ENCODE peak calls at places on chromosome 15, in four cellular contexts. D, E, R and L are unnamed samples.

GRCh38 chr15:84855032-84855645 is 29.3 kb upstream of the SLC28A1 start:
- DNase-seq in D (no peak), E (no peak), R (no peak), L (no peak)

GRCh38 chr15:49410660-49411059 is 12.4 kb upstream of the FGF7 start:
- DNase-seq in D (no peak), E (no peak), R (no peak), L (no peak)

GRCh38 chr15:70362911-70363310 is 265.2 kb upstream of the TLE3 start:
- DNase-seq in D (no peak), E (peak), R (no peak), L (no peak)

GRCh38 chr15:23596736-23597135 is 31.3 kb downstream of the MKRN3 start:
- DNase-seq in D (no peak), E (no peak), R (no peak), L (no peak)

GRCh38 chr15:96409231-96410138 is 79.0 kb downstream of the NR2F2 start:
- DNase-seq in D (no peak), E (peak), R (no peak), L (no peak)

GRCh38 chr15:66948294-66948693 is 117.1 kb upstream of the SMAD3 start:
- DNase-seq in D (no peak), E (no peak), R (no peak), L (no peak)

GRCh38 chr15:68637755-68638405 is 59.1 kb downstream of the CORO2B start:
- DNase-seq in D (no peak), E (no peak), R (no peak), L (no peak)

GRCh38 chr15:60338810-60339209 is 59.0 kb downstream of the ANXA2 start:
- DNase-seq in D (no peak), E (no peak), R (no peak), L (no peak)

GRCh38 chr15:48388017-48388936 is 57.0 kb downstream of the DUT start:
- DNase-seq in D (no peak), E (peak), R (no peak), L (no peak)

GRCh38 chr15:86040360-86041095 is 39.1 kb upstream of the AGBL1 start:
- DNase-seq in D (no peak), E (no peak), R (no peak), L (no peak)

GRCh38 chr15:76968310-76968709 is 26.6 kb upstream of the PSTPIP1 start:
- DNase-seq in D (no peak), E (peak), R (no peak), L (no peak)

GRCh38 chr15:89492934-89493631 is 3.3 kb downstream of the RHCG start:
- DNase-seq in D (no peak), E (no peak), R (no peak), L (no peak)

GRCh38 chr15:60853077-60853476 is 374.1 kb upstream of the ICE2 start:
- DNase-seq in D (no peak), E (no peak), R (no peak), L (no peak)

GRCh38 chr15:83435202-83435601 is 11.9 kb upstream of the SH3GL3 start:
- DNase-seq in D (no peak), E (no peak), R (no peak), L (no peak)

GRCh38 chr15:53434174-53434678 is 325.2 kb downstream of the WDR72 start:
- DNase-seq in D (no peak), E (no peak), R (no peak), L (no peak)

GRCh38 chr15:77504310-77504709 is 83.6 kb downstream of the HMG20A start:
- DNase-seq in D (no peak), E (no peak), R (peak), L (no peak)

GRCh38 chr15:58066042-58066867 is 744 bp upstream of the ALDH1A2 start:
- DNase-seq in D (no peak), E (peak), R (no peak), L (no peak)

GRCh38 chr15:52348056-52348745 is 52.6 kb upstream of the MYO5C start:
- DNase-seq in D (no peak), E (peak), R (no peak), L (no peak)

GRCh38 chr15:74901612-74902063 is 5.0 kb downstream of the FAM219B start:
- DNase-seq in D (peak), E (peak), R (peak), L (peak)

GRCh38 chr15:29294732-29295131 is 25.1 kb upstream of the NSMCE3 start:
- DNase-seq in D (no peak), E (no peak), R (no peak), L (no peak)

GRCh38 chr15:77533530-77533929 is 99.2 kb downstream of the LINGO1 start:
- DNase-seq in D (no peak), E (no peak), R (no peak), L (no peak)

GRCh38 chr15:77542491-77543001 is 90.2 kb downstream of the LINGO1 start:
- DNase-seq in D (no peak), E (peak), R (no peak), L (peak)

GRCh38 chr15:64010719-64011118 is 35.6 kb downstream of the DAPK2 start:
- DNase-seq in D (no peak), E (peak), R (peak), L (no peak)

GRCh38 chr15:73691398-73691797 is 7.2 kb downstream of the CD276 start:
- DNase-seq in D (no peak), E (peak), R (no peak), L (no peak)

GRCh38 chr15:62853114-62853832 is 189.3 kb upstream of the TPM1 start:
- DNase-seq in D (no peak), E (no peak), R (no peak), L (peak)

GRCh38 chr15:50506121-50506520 is 40.3 kb downstream of the USP50 start:
- DNase-seq in D (no peak), E (peak), R (no peak), L (no peak)

GRCh38 chr15:77001351-77001750 is 6.4 kb downstream of the PSTPIP1 start:
- DNase-seq in D (no peak), E (no peak), R (no peak), L (no peak)

GRCh38 chr15:67033012-67033411 is 32.4 kb upstream of the SMAD3 start:
- DNase-seq in D (no peak), E (no peak), R (no peak), L (no peak)

GRCh38 chr15:68300115-68300940 is 22.8 kb downstream of the FEM1B start:
- DNase-seq in D (no peak), E (no peak), R (no peak), L (no peak)

GRCh38 chr15:34837246-34838016 is 42.1 kb upstream of the ACTC1 start:
- DNase-seq in D (no peak), E (peak), R (no peak), L (peak)

GRCh38 chr15:92098869-92099268 is 245.4 kb downstream of the SLCO3A1 start:
- DNase-seq in D (no peak), E (no peak), R (no peak), L (no peak)

GRCh38 chr15:45704329-45705249 is 69.8 kb downstream of the SQOR start:
- DNase-seq in D (peak), E (peak), R (no peak), L (no peak)

GRCh38 chr15:48507416-48508065 is 138.0 kb downstream of the FBN1 start:
- DNase-seq in D (peak), E (peak), R (no peak), L (peak)

GRCh38 chr15:48059786-48060185 is 61.0 kb upstream of the SLC24A5 start:
- DNase-seq in D (no peak), E (peak), R (no peak), L (no peak)

GRCh38 chr15:29102911-29103824 is 166.5 kb downstream of the NSMCE3 start:
- DNase-seq in D (no peak), E (no peak), R (no peak), L (no peak)

GRCh38 chr15:34889486-34889885 is 80.1 kb downstream of the AQR start:
- DNase-seq in D (no peak), E (peak), R (no peak), L (no peak)

GRCh38 chr15:57281357-57281756 is 94.9 kb upstream of the CGNL1 start:
- DNase-seq in D (no peak), E (no peak), R (no peak), L (no peak)

GRCh38 chr15:57245130-57245529 is 131.2 kb upstream of the CGNL1 start:
- DNase-seq in D (no peak), E (peak), R (no peak), L (no peak)

GRCh38 chr15:40322531-40323238 is 807 bp upstream of the INAFM2 start:
- DNase-seq in D (no peak), E (no peak), R (no peak), L (no peak)